ENCODE peak calls at places on chromosomes 4 and X, in ten cellular contexts. T, N, L, V, Q, I, P, F, J and D are unnamed samples.

GRCh38 chrX:15468036-15468435 is 25.1 kb downstream of the PIR start:
- DNase-seq in F (peak; percentile 43), T (peak; percentile 18), Q (no peak), P (no peak), L (peak; percentile 17), V (peak; percentile 67), J (peak; percentile 20), I (peak; percentile 22), N (no peak), D (no peak)

GRCh38 chr4:17236686-17237085 is 275.2 kb downstream of the QDPR start:
- DNase-seq in Q (no peak), T (no peak), I (no peak), V (peak; percentile 87), L (no peak), N (no peak), P (no peak), J (no peak), F (no peak), D (no peak)

GRCh38 chr4:70564033-70564432 is 28.0 kb upstream of the AMBN start:
- DNase-seq in Q (no peak), J (peak; percentile 37), I (no peak), V (no peak), F (no peak), T (no peak), P (no peak), L (no peak), N (no peak), D (no peak)

GRCh38 chr4:88008624-88009235 is 1.3 kb downstream of the PKD2 start:
- DNase-seq in T (no peak), F (peak; percentile 43), Q (no peak), P (no peak), V (no peak), N (no peak), L (peak; percentile 78), J (no peak), I (no peak), D (no peak)

GRCh38 chr4:56863441-56864129 is 42.1 kb upstream of the SPINK2 start:
- DNase-seq in V (peak; percentile 5), F (no peak), I (no peak), J (no peak), Q (no peak), L (no peak), T (no peak), P (no peak), N (no peak), D (no peak)

GRCh38 chr4:113292371-113293042 is 243.1 kb downstream of the ANK2 start:
- DNase-seq in L (no peak), V (peak; percentile 71), J (peak; percentile 72), N (no peak), T (peak; percentile 24), I (peak; percentile 42), P (no peak), Q (no peak), F (no peak), D (no peak)

GRCh38 chr4:156946508-156947197 is 24.9 kb downstream of the PDGFC start:
- DNase-seq in P (no peak), N (no peak), J (peak; percentile 9), I (peak; percentile 59), F (no peak), Q (no peak), V (peak; percentile 99), L (peak; percentile 89), T (no peak), D (no peak)

GRCh38 chr4:120923201-120923522 is 636 bp upstream of the PRDM5 start:
- DNase-seq in Q (no peak), N (no peak), T (no peak), F (no peak), P (no peak), L (no peak), I (no peak), V (no peak), J (no peak), D (no peak)

GRCh38 chrX:13340182-13340791 is 20.4 kb upstream of the ATXN3L start:
- DNase-seq in T (no peak), V (peak; percentile 2), Q (no peak), L (no peak), P (no peak), N (no peak), J (no peak), I (no peak), F (no peak), D (no peak)

GRCh38 chr4:78768447-78769177 is 7.5 kb upstream of the BMP2K start:
- DNase-seq in L (no peak), I (no peak), J (no peak), T (no peak), P (no peak), N (no peak), Q (no peak), V (peak; percentile 81), F (no peak), D (no peak)

GRCh38 chr4:56078866-56079265 is 130.1 kb downstream of the CEP135 start:
- DNase-seq in P (no peak), Q (no peak), I (no peak), V (no peak), N (no peak), T (no peak), J (no peak), F (no peak), L (no peak), D (no peak)

GRCh38 chr4:11228575-11228974 is 200.1 kb downstream of the HS3ST1 start:
- DNase-seq in F (no peak), J (no peak), T (no peak), Q (no peak), N (no peak), V (no peak), P (no peak), L (no peak), I (no peak), D (no peak)

GRCh38 chr4:2570551-2571222 is 34.2 kb downstream of the FAM193A start:
- DNase-seq in N (no peak), T (no peak), V (no peak), J (no peak), L (peak; percentile 17), Q (peak; percentile 63), F (no peak), I (no peak), P (no peak), D (peak; percentile 56)

DNA sequence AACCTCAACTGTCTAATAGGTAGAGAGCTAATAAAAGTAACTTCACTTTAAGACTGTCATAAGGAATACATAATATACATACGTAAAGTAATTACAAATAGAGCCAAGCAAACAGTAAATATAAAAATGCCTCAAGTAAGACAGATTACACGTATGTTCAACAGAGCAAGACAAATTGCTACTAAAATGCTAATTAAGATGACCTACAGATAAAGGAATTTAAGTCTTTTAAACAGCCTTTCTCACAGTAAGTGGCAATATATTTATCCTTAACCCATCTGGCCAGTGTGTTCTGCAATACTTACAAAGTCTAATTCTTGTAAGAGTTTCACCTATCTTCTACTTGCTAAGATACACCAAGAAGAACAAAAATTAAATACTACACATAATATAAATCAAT is 12.7 kb downstream of the G3BP2 start:
- DNase-seq in J (no peak), F (no peak), N (no peak), L (no peak), T (no peak), P (no peak), V (no peak), Q (no peak), I (no peak), D (no peak)
- H3K4me1 ChIP-seq in J (no peaks in the 10 kb centered on the region), F (no peaks in the 10 kb centered on the region), N (peaks cover 6% of the 10 kb centered on the region), L (peaks cover 14% of the 10 kb centered on the region), T (peaks cover 5% of the 10 kb centered on the region), P (peaks cover 19% of the 10 kb centered on the region), V (no peaks in the 10 kb centered on the region), Q (peaks cover 33% of the 10 kb centered on the region), I (no peaks in the 10 kb centered on the region), D (peaks cover 62% of the 10 kb centered on the region)

GRCh38 chrX:9147086-9147485 is 113.2 kb upstream of the FAM9B start:
- DNase-seq in F (no peak), J (no peak), N (no peak), V (no peak), Q (no peak), P (no peak), T (no peak), I (no peak), L (no peak), D (no peak)

GRCh38 chrX:9149831-9150230 is 115.9 kb upstream of the FAM9B start:
- DNase-seq in L (no peak), N (no peak), J (no peak), T (no peak), I (no peak), V (peak; percentile 17), Q (no peak), F (no peak), P (no peak), D (no peak)

GRCh38 chrX:9148626-9149385 is 114.9 kb upstream of the FAM9B start:
- DNase-seq in L (no peak), F (no peak), N (no peak), J (peak; percentile 96), P (no peak), Q (no peak), I (peak; percentile 26), V (peak; percentile 71), T (no peak), D (no peak)

GRCh38 chrX:9146657-9147056 is 112.7 kb upstream of the FAM9B start:
- DNase-seq in N (no peak), J (no peak), P (no peak), T (no peak), V (no peak), F (no peak), I (no peak), Q (no peak), L (no peak), D (no peak)

GRCh38 chrX:9147631-9148189 is 113.8 kb upstream of the FAM9B start:
- DNase-seq in F (no peak), P (no peak), Q (no peak), T (no peak), V (no peak), L (peak; percentile 7), J (peak; percentile 40), I (no peak), N (no peak), D (no peak)
- H3K27ac ChIP-seq in F (no peak overlapping the region), P (no peak overlapping the region), Q (no peak overlapping the region), T (no peak overlapping the region), V (peak overlapping the region; percentile 96), L (no peak overlapping the region), J (peak overlapping the region; percentile 51), I (peak overlapping the region; percentile 6), N (no peak overlapping the region), D (no peak overlapping the region)

GRCh38 chr4:163476761-163477438 is 3.3 kb upstream of the TKTL2 start:
- DNase-seq in V (no peak), P (no peak), Q (no peak), T (no peak), F (no peak), J (no peak), N (no peak), I (no peak), L (no peak), D (no peak)
- H3K4me3 ChIP-seq in V (no peak overlapping the region), P (no peak overlapping the region), Q (no peak overlapping the region), T (no peak overlapping the region), F (no peak overlapping the region), J (no peak overlapping the region), N (no peak overlapping the region), I (no peak overlapping the region), L (no peak overlapping the region), D (no peak overlapping the region)

DNA sequence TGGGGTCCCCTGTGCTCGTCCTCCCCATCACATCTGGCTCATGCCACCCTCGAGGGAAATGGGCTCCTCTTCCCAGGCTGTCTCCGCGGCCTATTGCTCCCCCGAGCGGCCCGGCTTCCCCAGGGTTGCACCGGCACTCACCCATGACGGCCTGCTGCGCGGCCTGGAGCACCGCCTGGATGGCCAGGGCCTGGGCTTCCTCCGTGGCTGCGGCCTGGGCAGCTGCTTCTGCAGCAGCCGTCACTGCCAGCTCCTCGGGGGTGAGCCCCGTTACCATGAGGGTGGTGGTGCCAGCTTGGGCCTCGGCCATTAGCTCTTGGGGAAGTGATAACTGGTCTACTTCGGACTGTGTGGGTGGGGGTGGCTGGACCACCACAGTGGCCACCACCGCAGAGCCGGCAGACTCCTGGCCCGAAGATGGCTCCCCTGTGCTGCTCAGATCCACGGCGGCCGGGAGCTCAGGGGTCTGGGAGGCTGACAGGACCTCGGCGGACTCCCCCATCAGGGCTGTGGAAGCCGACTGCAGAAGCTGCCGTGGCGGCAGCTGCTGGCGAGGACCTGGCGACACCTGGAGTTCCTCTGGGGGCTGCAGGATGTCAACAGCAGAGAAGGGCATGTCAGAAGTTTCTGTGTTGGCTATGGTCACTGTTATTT is 8.1 kb upstream of the RENBP start:
- DNase-seq in P (no peak), L (no peak), F (no peak), V (no peak), J (no peak), N (no peak), Q (no peak), T (no peak), I (no peak), D (peak; percentile 8)
- H3K4me1 ChIP-seq in P (no peaks in the 10 kb centered on the region), L (peaks cover 30% of the 10 kb centered on the region), F (no peaks in the 10 kb centered on the region), V (peaks cover 4% of the 10 kb centered on the region), J (no peaks in the 10 kb centered on the region), N (no peaks in the 10 kb centered on the region), Q (peaks cover 9% of the 10 kb centered on the region), T (no peaks in the 10 kb centered on the region), I (no peaks in the 10 kb centered on the region), D (peaks cover 4% of the 10 kb centered on the region)